ENCODE peak calls at places on chromosomes 12 and 14, in nine cellular contexts. One of them, this sample, is unnamed.

GRCh38 chr12:120759591-120760348 is 34.1 kb downstream of the ACADS start:
- DNase-seq in stromal cell of bone marrow: no peak
- DNase-seq in central memory CD4-positive, alpha-beta T cell: no peak
- DNase-seq in fibroblast of mammary gland: no peak
- DNase-seq in dermis microvascular lymphatic vessel endothelial cell: no peak
- DNase-seq in CD8-positive, alpha-beta T cell: no peak
- DNase-seq in cardiac fibroblast: no peak
- DNase-seq in HTR-8/SVneo: no peak
- DNase-seq in epithelial cell of prostate: no peak
- DNase-seq in this sample: no peak

GRCh38 chr14:89165189-89165809 is 251.7 kb downstream of the FOXN3 start:
- DNase-seq in stromal cell of bone marrow: no peak
- DNase-seq in central memory CD4-positive, alpha-beta T cell: no peak
- DNase-seq in fibroblast of mammary gland: no peak
- DNase-seq in dermis microvascular lymphatic vessel endothelial cell: no peak
- DNase-seq in CD8-positive, alpha-beta T cell: no peak
- DNase-seq in cardiac fibroblast: peak; percentile 21
- DNase-seq in HTR-8/SVneo: no peak
- DNase-seq in epithelial cell of prostate: no peak
- DNase-seq in this sample: no peak

GRCh38 chr14:89303452-89304435 is 113.3 kb downstream of the FOXN3 start:
- DNase-seq in stromal cell of bone marrow: peak; percentile 74
- DNase-seq in central memory CD4-positive, alpha-beta T cell: no peak
- DNase-seq in fibroblast of mammary gland: peak; percentile 83
- DNase-seq in dermis microvascular lymphatic vessel endothelial cell: peak; percentile 26
- DNase-seq in CD8-positive, alpha-beta T cell: no peak
- DNase-seq in cardiac fibroblast: peak; percentile 78
- DNase-seq in HTR-8/SVneo: peak; percentile 59
- DNase-seq in epithelial cell of prostate: no peak
- DNase-seq in this sample: peak; percentile 65

GRCh38 chr12:65958456-65958855 is 134.2 kb downstream of the HMGA2 start:
- DNase-seq in stromal cell of bone marrow: no peak
- DNase-seq in central memory CD4-positive, alpha-beta T cell: no peak
- DNase-seq in fibroblast of mammary gland: no peak
- DNase-seq in dermis microvascular lymphatic vessel endothelial cell: no peak
- DNase-seq in CD8-positive, alpha-beta T cell: no peak
- DNase-seq in cardiac fibroblast: no peak
- DNase-seq in HTR-8/SVneo: no peak
- DNase-seq in epithelial cell of prostate: peak; percentile 65
- DNase-seq in this sample: no peak

GRCh38 chr12:39103552-39104165 is 198.3 kb upstream of the CPNE8 start:
- DNase-seq in stromal cell of bone marrow: peak; percentile 52
- DNase-seq in central memory CD4-positive, alpha-beta T cell: peak; percentile 27
- DNase-seq in fibroblast of mammary gland: peak; percentile 76
- DNase-seq in dermis microvascular lymphatic vessel endothelial cell: peak; percentile 36
- DNase-seq in CD8-positive, alpha-beta T cell: no peak
- DNase-seq in cardiac fibroblast: peak; percentile 82
- DNase-seq in HTR-8/SVneo: peak; percentile 33
- DNase-seq in epithelial cell of prostate: peak; percentile 43
- DNase-seq in this sample: peak; percentile 83

GRCh38 chr12:96308881-96309280 is 91.4 kb downstream of the CDK17 start:
- DNase-seq in stromal cell of bone marrow: no peak
- DNase-seq in central memory CD4-positive, alpha-beta T cell: no peak
- DNase-seq in fibroblast of mammary gland: no peak
- DNase-seq in dermis microvascular lymphatic vessel endothelial cell: no peak
- DNase-seq in CD8-positive, alpha-beta T cell: no peak
- DNase-seq in cardiac fibroblast: peak; percentile 34
- DNase-seq in HTR-8/SVneo: no peak
- DNase-seq in epithelial cell of prostate: no peak
- DNase-seq in this sample: no peak

GRCh38 chr12:76065917-76066316 is 18.6 kb downstream of the NAP1L1 start:
- DNase-seq in stromal cell of bone marrow: no peak
- DNase-seq in central memory CD4-positive, alpha-beta T cell: no peak
- DNase-seq in fibroblast of mammary gland: no peak
- DNase-seq in dermis microvascular lymphatic vessel endothelial cell: no peak
- DNase-seq in CD8-positive, alpha-beta T cell: no peak
- DNase-seq in cardiac fibroblast: no peak
- DNase-seq in HTR-8/SVneo: no peak
- DNase-seq in epithelial cell of prostate: no peak
- DNase-seq in this sample: no peak

GRCh38 chr12:7289743-7290142 is 14.1 kb upstream of the ACSM4 start:
- DNase-seq in stromal cell of bone marrow: no peak
- DNase-seq in central memory CD4-positive, alpha-beta T cell: no peak
- DNase-seq in fibroblast of mammary gland: peak; percentile 19
- DNase-seq in dermis microvascular lymphatic vessel endothelial cell: no peak
- DNase-seq in CD8-positive, alpha-beta T cell: no peak
- DNase-seq in cardiac fibroblast: peak; percentile 5
- DNase-seq in HTR-8/SVneo: no peak
- DNase-seq in epithelial cell of prostate: no peak
- DNase-seq in this sample: no peak

GRCh38 chr12:70785896-70786295 is 134.6 kb downstream of the PTPRR start:
- DNase-seq in stromal cell of bone marrow: no peak
- DNase-seq in central memory CD4-positive, alpha-beta T cell: no peak
- DNase-seq in fibroblast of mammary gland: no peak
- DNase-seq in dermis microvascular lymphatic vessel endothelial cell: no peak
- DNase-seq in CD8-positive, alpha-beta T cell: no peak
- DNase-seq in cardiac fibroblast: no peak
- DNase-seq in HTR-8/SVneo: no peak
- DNase-seq in epithelial cell of prostate: no peak
- DNase-seq in this sample: no peak

GRCh38 chr12:19967486-19967885 is 400.9 kb upstream of the PDE3A start:
- DNase-seq in stromal cell of bone marrow: peak; percentile 94
- DNase-seq in central memory CD4-positive, alpha-beta T cell: no peak
- DNase-seq in fibroblast of mammary gland: peak; percentile 98
- DNase-seq in dermis microvascular lymphatic vessel endothelial cell: peak; percentile 52
- DNase-seq in CD8-positive, alpha-beta T cell: no peak
- DNase-seq in cardiac fibroblast: peak; percentile 99
- DNase-seq in HTR-8/SVneo: peak; percentile 56
- DNase-seq in epithelial cell of prostate: peak; percentile 63
- DNase-seq in this sample: no peak

GRCh38 chr14:74988993-74989392 is 13.7 kb upstream of the EIF2B2 start:
- DNase-seq in stromal cell of bone marrow: no peak
- DNase-seq in central memory CD4-positive, alpha-beta T cell: no peak
- DNase-seq in fibroblast of mammary gland: no peak
- DNase-seq in dermis microvascular lymphatic vessel endothelial cell: no peak
- DNase-seq in CD8-positive, alpha-beta T cell: no peak
- DNase-seq in cardiac fibroblast: no peak
- DNase-seq in HTR-8/SVneo: no peak
- DNase-seq in epithelial cell of prostate: no peak
- DNase-seq in this sample: no peak

GRCh38 chr12:49750027-49750977 is 8.9 kb downstream of the TMBIM6 start:
- DNase-seq in stromal cell of bone marrow: peak; percentile 30
- DNase-seq in central memory CD4-positive, alpha-beta T cell: peak; percentile 31
- DNase-seq in fibroblast of mammary gland: peak; percentile 82
- DNase-seq in dermis microvascular lymphatic vessel endothelial cell: no peak
- DNase-seq in CD8-positive, alpha-beta T cell: no peak
- DNase-seq in cardiac fibroblast: peak; percentile 89
- DNase-seq in HTR-8/SVneo: no peak
- DNase-seq in epithelial cell of prostate: peak; percentile 66
- DNase-seq in this sample: no peak

GRCh38 chr12:108629824-108630476 is 3.7 kb downstream of the SELPLG start:
- DNase-seq in stromal cell of bone marrow: peak; percentile 73
- DNase-seq in central memory CD4-positive, alpha-beta T cell: peak; percentile 71
- DNase-seq in fibroblast of mammary gland: peak; percentile 88
- DNase-seq in dermis microvascular lymphatic vessel endothelial cell: no peak
- DNase-seq in CD8-positive, alpha-beta T cell: no peak
- DNase-seq in cardiac fibroblast: peak; percentile 88
- DNase-seq in HTR-8/SVneo: peak; percentile 80
- DNase-seq in epithelial cell of prostate: peak; percentile 41
- DNase-seq in this sample: peak; percentile 82

GRCh38 chr12:76018111-76018510 is 13.5 kb downstream of the PHLDA1 start:
- DNase-seq in stromal cell of bone marrow: no peak
- DNase-seq in central memory CD4-positive, alpha-beta T cell: no peak
- DNase-seq in fibroblast of mammary gland: peak; percentile 23
- DNase-seq in dermis microvascular lymphatic vessel endothelial cell: no peak
- DNase-seq in CD8-positive, alpha-beta T cell: no peak
- DNase-seq in cardiac fibroblast: peak; percentile 54
- DNase-seq in HTR-8/SVneo: no peak
- DNase-seq in epithelial cell of prostate: no peak
- DNase-seq in this sample: no peak

GRCh38 chr12:51846911-51847829 is 1.3 kb downstream of the FIGNL2 start:
- DNase-seq in stromal cell of bone marrow: no peak
- DNase-seq in central memory CD4-positive, alpha-beta T cell: no peak
- DNase-seq in fibroblast of mammary gland: no peak
- DNase-seq in dermis microvascular lymphatic vessel endothelial cell: peak; percentile 31
- DNase-seq in CD8-positive, alpha-beta T cell: peak; percentile 8
- DNase-seq in cardiac fibroblast: no peak
- DNase-seq in HTR-8/SVneo: peak; percentile 54
- DNase-seq in epithelial cell of prostate: no peak
- DNase-seq in this sample: no peak

GRCh38 chr14:23209651-23210423 is 26.4 kb upstream of the SLC7A8 start:
- DNase-seq in stromal cell of bone marrow: no peak
- DNase-seq in central memory CD4-positive, alpha-beta T cell: no peak
- DNase-seq in fibroblast of mammary gland: peak; percentile 24
- DNase-seq in dermis microvascular lymphatic vessel endothelial cell: no peak
- DNase-seq in CD8-positive, alpha-beta T cell: no peak
- DNase-seq in cardiac fibroblast: peak; percentile 62
- DNase-seq in HTR-8/SVneo: no peak
- DNase-seq in epithelial cell of prostate: peak; percentile 74
- DNase-seq in this sample: no peak

GRCh38 chr14:37145395-37145794 is 27.0 kb downstream of the SLC25A21 start:
- DNase-seq in stromal cell of bone marrow: no peak
- DNase-seq in central memory CD4-positive, alpha-beta T cell: no peak
- DNase-seq in fibroblast of mammary gland: peak; percentile 30
- DNase-seq in dermis microvascular lymphatic vessel endothelial cell: no peak
- DNase-seq in CD8-positive, alpha-beta T cell: no peak
- DNase-seq in cardiac fibroblast: no peak
- DNase-seq in HTR-8/SVneo: peak; percentile 23
- DNase-seq in epithelial cell of prostate: no peak
- DNase-seq in this sample: peak; percentile 50

GRCh38 chr14:103522649-103523582 is at the start of gene CKB:
- DNase-seq in stromal cell of bone marrow: no peak
- DNase-seq in central memory CD4-positive, alpha-beta T cell: no peak
- DNase-seq in fibroblast of mammary gland: no peak
- DNase-seq in dermis microvascular lymphatic vessel endothelial cell: no peak
- DNase-seq in CD8-positive, alpha-beta T cell: no peak
- DNase-seq in cardiac fibroblast: peak; percentile 44
- DNase-seq in HTR-8/SVneo: peak; percentile 78
- DNase-seq in epithelial cell of prostate: no peak
- DNase-seq in this sample: peak; percentile 87

GRCh38 chr12:51399893-51400292 is 8.7 kb upstream of the GALNT6 start:
- DNase-seq in stromal cell of bone marrow: no peak
- DNase-seq in central memory CD4-positive, alpha-beta T cell: no peak
- DNase-seq in fibroblast of mammary gland: no peak
- DNase-seq in dermis microvascular lymphatic vessel endothelial cell: no peak
- DNase-seq in CD8-positive, alpha-beta T cell: no peak
- DNase-seq in cardiac fibroblast: no peak
- DNase-seq in HTR-8/SVneo: no peak
- DNase-seq in epithelial cell of prostate: no peak
- DNase-seq in this sample: no peak

GRCh38 chr12:24948452-24948815 is 467 bp downstream of the BCAT1 start:
- DNase-seq in stromal cell of bone marrow: no peak
- DNase-seq in central memory CD4-positive, alpha-beta T cell: no peak
- DNase-seq in fibroblast of mammary gland: peak; percentile 46
- DNase-seq in dermis microvascular lymphatic vessel endothelial cell: peak; percentile 68
- DNase-seq in CD8-positive, alpha-beta T cell: no peak
- DNase-seq in cardiac fibroblast: peak; percentile 70
- DNase-seq in HTR-8/SVneo: peak; percentile 23
- DNase-seq in epithelial cell of prostate: no peak
- DNase-seq in this sample: peak; percentile 75

GRCh38 chr12:12803186-12803585 is 10.0 kb upstream of the DDX47 start:
- DNase-seq in stromal cell of bone marrow: no peak
- DNase-seq in central memory CD4-positive, alpha-beta T cell: peak; percentile 17
- DNase-seq in fibroblast of mammary gland: peak; percentile 88
- DNase-seq in dermis microvascular lymphatic vessel endothelial cell: no peak
- DNase-seq in CD8-positive, alpha-beta T cell: no peak
- DNase-seq in cardiac fibroblast: peak; percentile 88
- DNase-seq in HTR-8/SVneo: peak; percentile 87
- DNase-seq in epithelial cell of prostate: peak; percentile 100
- DNase-seq in this sample: peak; percentile 33

GRCh38 chr12:127742231-127742630 is 524.7 kb upstream of the TMEM132C start:
- DNase-seq in stromal cell of bone marrow: no peak
- DNase-seq in central memory CD4-positive, alpha-beta T cell: no peak
- DNase-seq in fibroblast of mammary gland: no peak
- DNase-seq in dermis microvascular lymphatic vessel endothelial cell: no peak
- DNase-seq in CD8-positive, alpha-beta T cell: no peak
- DNase-seq in cardiac fibroblast: no peak
- DNase-seq in HTR-8/SVneo: no peak
- DNase-seq in epithelial cell of prostate: no peak
- DNase-seq in this sample: no peak

GRCh38 chr14:76923422-76924362 is 97.5 kb downstream of the LRRC74A start:
- DNase-seq in stromal cell of bone marrow: no peak
- DNase-seq in central memory CD4-positive, alpha-beta T cell: no peak
- DNase-seq in fibroblast of mammary gland: no peak
- DNase-seq in dermis microvascular lymphatic vessel endothelial cell: no peak
- DNase-seq in CD8-positive, alpha-beta T cell: no peak
- DNase-seq in cardiac fibroblast: no peak
- DNase-seq in HTR-8/SVneo: no peak
- DNase-seq in epithelial cell of prostate: no peak
- DNase-seq in this sample: no peak

GRCh38 chr12:52037248-52037861 is 13.9 kb upstream of the NR4A1 start:
- DNase-seq in stromal cell of bone marrow: no peak
- DNase-seq in central memory CD4-positive, alpha-beta T cell: no peak
- DNase-seq in fibroblast of mammary gland: peak; percentile 54
- DNase-seq in dermis microvascular lymphatic vessel endothelial cell: no peak
- DNase-seq in CD8-positive, alpha-beta T cell: no peak
- DNase-seq in cardiac fibroblast: peak; percentile 46
- DNase-seq in HTR-8/SVneo: no peak
- DNase-seq in epithelial cell of prostate: no peak
- DNase-seq in this sample: peak; percentile 45

GRCh38 chr12:32568241-32568640 is 110.9 kb upstream of the DNM1L start:
- DNase-seq in stromal cell of bone marrow: peak; percentile 65
- DNase-seq in central memory CD4-positive, alpha-beta T cell: no peak
- DNase-seq in fibroblast of mammary gland: peak; percentile 86
- DNase-seq in dermis microvascular lymphatic vessel endothelial cell: no peak
- DNase-seq in CD8-positive, alpha-beta T cell: no peak
- DNase-seq in cardiac fibroblast: peak; percentile 95
- DNase-seq in HTR-8/SVneo: peak; percentile 20
- DNase-seq in epithelial cell of prostate: peak; percentile 81
- DNase-seq in this sample: peak; percentile 54

GRCh38 chr12:46219892-46220655 is 48.8 kb downstream of the SLC38A1 start:
- DNase-seq in stromal cell of bone marrow: no peak
- DNase-seq in central memory CD4-positive, alpha-beta T cell: peak; percentile 84
- DNase-seq in fibroblast of mammary gland: peak; percentile 81
- DNase-seq in dermis microvascular lymphatic vessel endothelial cell: peak; percentile 56
- DNase-seq in CD8-positive, alpha-beta T cell: peak; percentile 44
- DNase-seq in cardiac fibroblast: peak; percentile 93
- DNase-seq in HTR-8/SVneo: peak; percentile 36
- DNase-seq in epithelial cell of prostate: peak; percentile 51
- DNase-seq in this sample: no peak

GRCh38 chr12:95204141-95204866 is 13.0 kb downstream of the FGD6 start:
- DNase-seq in stromal cell of bone marrow: peak; percentile 61
- DNase-seq in central memory CD4-positive, alpha-beta T cell: no peak
- DNase-seq in fibroblast of mammary gland: peak; percentile 88
- DNase-seq in dermis microvascular lymphatic vessel endothelial cell: no peak
- DNase-seq in CD8-positive, alpha-beta T cell: no peak
- DNase-seq in cardiac fibroblast: peak; percentile 95
- DNase-seq in HTR-8/SVneo: peak; percentile 67
- DNase-seq in epithelial cell of prostate: peak; percentile 100
- DNase-seq in this sample: no peak

GRCh38 chr14:50116986-50117385 is 614 bp upstream of the VCPKMT start:
- DNase-seq in stromal cell of bone marrow: no peak
- DNase-seq in central memory CD4-positive, alpha-beta T cell: no peak
- DNase-seq in fibroblast of mammary gland: peak; percentile 14
- DNase-seq in dermis microvascular lymphatic vessel endothelial cell: no peak
- DNase-seq in CD8-positive, alpha-beta T cell: no peak
- DNase-seq in cardiac fibroblast: no peak
- DNase-seq in HTR-8/SVneo: no peak
- DNase-seq in epithelial cell of prostate: no peak
- DNase-seq in this sample: no peak

GRCh38 chr14:73427516-73428264 is 30.7 kb downstream of the NUMB start:
- DNase-seq in stromal cell of bone marrow: no peak
- DNase-seq in central memory CD4-positive, alpha-beta T cell: no peak
- DNase-seq in fibroblast of mammary gland: no peak
- DNase-seq in dermis microvascular lymphatic vessel endothelial cell: no peak
- DNase-seq in CD8-positive, alpha-beta T cell: no peak
- DNase-seq in cardiac fibroblast: peak; percentile 33
- DNase-seq in HTR-8/SVneo: no peak
- DNase-seq in epithelial cell of prostate: no peak
- DNase-seq in this sample: no peak

GRCh38 chr12:58341791-58342190 is 400.4 kb downstream of the ATP23 start:
- DNase-seq in stromal cell of bone marrow: no peak
- DNase-seq in central memory CD4-positive, alpha-beta T cell: no peak
- DNase-seq in fibroblast of mammary gland: peak; percentile 93
- DNase-seq in dermis microvascular lymphatic vessel endothelial cell: peak; percentile 70
- DNase-seq in CD8-positive, alpha-beta T cell: no peak
- DNase-seq in cardiac fibroblast: peak; percentile 55
- DNase-seq in HTR-8/SVneo: no peak
- DNase-seq in epithelial cell of prostate: peak; percentile 16
- DNase-seq in this sample: no peak

GRCh38 chr14:103856105-103856504 is 8.7 kb upstream of the PPP1R13B start:
- DNase-seq in stromal cell of bone marrow: no peak
- DNase-seq in central memory CD4-positive, alpha-beta T cell: no peak
- DNase-seq in fibroblast of mammary gland: no peak
- DNase-seq in dermis microvascular lymphatic vessel endothelial cell: no peak
- DNase-seq in CD8-positive, alpha-beta T cell: no peak
- DNase-seq in cardiac fibroblast: no peak
- DNase-seq in HTR-8/SVneo: no peak
- DNase-seq in epithelial cell of prostate: no peak
- DNase-seq in this sample: no peak